ENCODE peak calls at places on chromosomes 11 and 22, in eight cellular contexts. One of them, this sample, is unnamed.
A peak's percentile ranks its signal among the peaks of the same experiment; 100 is the strongest.

GRCh38 chr22:42188808-42189447 is 58.3 kb upstream of the CYP2D6 start:
- DNase-seq in progenitor cell of endocrine pancreas: no peak
- DNase-seq in GM13977: no peak
- DNase-seq in HEK293T: no peak
- DNase-seq in CD4-positive, alpha-beta memory T cell: no peak
- DNase-seq in stromal cell of bone marrow: no peak
- DNase-seq in psoas muscle: no peak
- DNase-seq in upper lobe of right lung: no peak
- DNase-seq in this sample: no peak

GRCh38 chr11:66277475-66278391 is at the start of gene CNIH2:
- DNase-seq in HEK293T: peak; percentile 71
- DNase-seq in psoas muscle: peak; percentile 57
- DNase-seq in GM13977: peak; percentile 83
- DNase-seq in CD4-positive, alpha-beta memory T cell: peak; percentile 46
- DNase-seq in stromal cell of bone marrow: no peak
- DNase-seq in progenitor cell of endocrine pancreas: no peak
- DNase-seq in upper lobe of right lung: no peak
- DNase-seq in this sample: peak; percentile 46

GRCh38 chr11:7254731-7255291 is 3.1 kb downstream of the SYT9 start:
- DNase-seq in GM13977: no peak
- DNase-seq in progenitor cell of endocrine pancreas: no peak
- DNase-seq in upper lobe of right lung: no peak
- DNase-seq in stromal cell of bone marrow: no peak
- DNase-seq in CD4-positive, alpha-beta memory T cell: no peak
- DNase-seq in psoas muscle: no peak
- DNase-seq in HEK293T: no peak
- DNase-seq in this sample: no peak

GRCh38 chr22:41237707-41238569 is 2.8 kb downstream of the CHADL start:
- DNase-seq in psoas muscle: peak; percentile 84
- DNase-seq in progenitor cell of endocrine pancreas: peak; percentile 75
- DNase-seq in stromal cell of bone marrow: no peak
- DNase-seq in HEK293T: no peak
- DNase-seq in GM13977: peak; percentile 95
- DNase-seq in upper lobe of right lung: peak; percentile 94
- DNase-seq in CD4-positive, alpha-beta memory T cell: peak; percentile 81
- DNase-seq in this sample: peak; percentile 80

GRCh38 chr11:71178076-71178475 is 74.3 kb downstream of the SHANK2 start:
- DNase-seq in psoas muscle: no peak
- DNase-seq in GM13977: no peak
- DNase-seq in stromal cell of bone marrow: no peak
- DNase-seq in HEK293T: no peak
- DNase-seq in upper lobe of right lung: no peak
- DNase-seq in CD4-positive, alpha-beta memory T cell: no peak
- DNase-seq in progenitor cell of endocrine pancreas: no peak
- DNase-seq in this sample: no peak

GRCh38 chr22:36343070-36343719 is 44.6 kb downstream of the MYH9 start:
- DNase-seq in CD4-positive, alpha-beta memory T cell: no peak
- DNase-seq in progenitor cell of endocrine pancreas: no peak
- DNase-seq in upper lobe of right lung: no peak
- DNase-seq in psoas muscle: no peak
- DNase-seq in HEK293T: no peak
- DNase-seq in stromal cell of bone marrow: no peak
- DNase-seq in GM13977: no peak
- DNase-seq in this sample: no peak

GRCh38 chr22:37157516-37158289 is 8.0 kb upstream of the IL2RB start:
- DNase-seq in upper lobe of right lung: no peak
- DNase-seq in GM13977: no peak
- DNase-seq in HEK293T: no peak
- DNase-seq in stromal cell of bone marrow: no peak
- DNase-seq in progenitor cell of endocrine pancreas: no peak
- DNase-seq in psoas muscle: no peak
- DNase-seq in CD4-positive, alpha-beta memory T cell: no peak
- DNase-seq in this sample: no peak

GRCh38 chr22:31586137-31586920 is 75.7 kb downstream of the PISD start:
- DNase-seq in upper lobe of right lung: no peak
- DNase-seq in stromal cell of bone marrow: no peak
- DNase-seq in progenitor cell of endocrine pancreas: no peak
- DNase-seq in CD4-positive, alpha-beta memory T cell: no peak
- DNase-seq in HEK293T: no peak
- DNase-seq in GM13977: no peak
- DNase-seq in psoas muscle: no peak
- DNase-seq in this sample: no peak

GRCh38 chr22:30206964-30207363 is 39.6 kb downstream of the LIF start:
- DNase-seq in stromal cell of bone marrow: peak; percentile 89
- DNase-seq in CD4-positive, alpha-beta memory T cell: no peak
- DNase-seq in psoas muscle: no peak
- DNase-seq in GM13977: peak; percentile 12
- DNase-seq in progenitor cell of endocrine pancreas: no peak
- DNase-seq in upper lobe of right lung: no peak
- DNase-seq in HEK293T: no peak
- DNase-seq in this sample: no peak

GRCh38 chr22:41240377-41241132 is at the start of gene CHADL:
- DNase-seq in upper lobe of right lung: no peak
- DNase-seq in CD4-positive, alpha-beta memory T cell: no peak
- DNase-seq in stromal cell of bone marrow: no peak
- DNase-seq in GM13977: no peak
- DNase-seq in psoas muscle: no peak
- DNase-seq in HEK293T: no peak
- DNase-seq in progenitor cell of endocrine pancreas: no peak
- DNase-seq in this sample: no peak

GRCh38 chr11:17927041-17927440 is 85.8 kb downstream of the SERGEF start:
- DNase-seq in GM13977: no peak
- DNase-seq in stromal cell of bone marrow: no peak
- DNase-seq in CD4-positive, alpha-beta memory T cell: no peak
- DNase-seq in HEK293T: no peak
- DNase-seq in upper lobe of right lung: no peak
- DNase-seq in psoas muscle: no peak
- DNase-seq in progenitor cell of endocrine pancreas: no peak
- DNase-seq in this sample: no peak

GRCh38 chr11:39570526-39570925 is 1888.9 kb downstream of the LRRC4C start:
- DNase-seq in upper lobe of right lung: no peak
- DNase-seq in psoas muscle: no peak
- DNase-seq in stromal cell of bone marrow: no peak
- DNase-seq in HEK293T: no peak
- DNase-seq in GM13977: no peak
- DNase-seq in progenitor cell of endocrine pancreas: no peak
- DNase-seq in CD4-positive, alpha-beta memory T cell: no peak
- DNase-seq in this sample: no peak

GRCh38 chr11:3626250-3626960 is 15.4 kb downstream of the ART5 start:
- DNase-seq in stromal cell of bone marrow: no peak
- DNase-seq in HEK293T: no peak
- DNase-seq in psoas muscle: peak; percentile 73
- DNase-seq in GM13977: no peak
- DNase-seq in progenitor cell of endocrine pancreas: no peak
- DNase-seq in CD4-positive, alpha-beta memory T cell: no peak
- DNase-seq in upper lobe of right lung: peak; percentile 81
- DNase-seq in this sample: no peak

GRCh38 chr11:108967571-108967970 is 302.7 kb downstream of the DDX10 start:
- DNase-seq in GM13977: no peak
- DNase-seq in HEK293T: no peak
- DNase-seq in upper lobe of right lung: no peak
- DNase-seq in stromal cell of bone marrow: peak; percentile 75
- DNase-seq in progenitor cell of endocrine pancreas: no peak
- DNase-seq in CD4-positive, alpha-beta memory T cell: no peak
- DNase-seq in psoas muscle: no peak
- DNase-seq in this sample: no peak

GRCh38 chr11:44910591-44910990 is 40.1 kb downstream of the TP53I11 start:
- DNase-seq in upper lobe of right lung: no peak
- DNase-seq in HEK293T: no peak
- DNase-seq in GM13977: no peak
- DNase-seq in stromal cell of bone marrow: no peak
- DNase-seq in psoas muscle: no peak
- DNase-seq in CD4-positive, alpha-beta memory T cell: no peak
- DNase-seq in progenitor cell of endocrine pancreas: no peak
- DNase-seq in this sample: no peak

GRCh38 chr22:40224702-40225101 is 47.0 kb downstream of the TNRC6B start:
- DNase-seq in HEK293T: no peak
- DNase-seq in upper lobe of right lung: no peak
- DNase-seq in progenitor cell of endocrine pancreas: no peak
- DNase-seq in GM13977: no peak
- DNase-seq in stromal cell of bone marrow: no peak
- DNase-seq in psoas muscle: no peak
- DNase-seq in CD4-positive, alpha-beta memory T cell: no peak
- DNase-seq in this sample: no peak

GRCh38 chr22:36853407-36854099 is 7.3 kb upstream of the NCF4 start:
- DNase-seq in GM13977: peak; percentile 80
- DNase-seq in HEK293T: peak; percentile 83
- DNase-seq in psoas muscle: peak; percentile 84
- DNase-seq in CD4-positive, alpha-beta memory T cell: peak; percentile 86
- DNase-seq in progenitor cell of endocrine pancreas: peak; percentile 46
- DNase-seq in upper lobe of right lung: peak; percentile 92
- DNase-seq in stromal cell of bone marrow: no peak
- DNase-seq in this sample: peak; percentile 82

GRCh38 chr11:67613960-67614715 is 7.4 kb downstream of the NDUFV1 start:
- DNase-seq in psoas muscle: peak; percentile 83
- DNase-seq in HEK293T: peak; percentile 66
- DNase-seq in stromal cell of bone marrow: peak; percentile 9
- DNase-seq in upper lobe of right lung: peak; percentile 85
- DNase-seq in CD4-positive, alpha-beta memory T cell: peak; percentile 84
- DNase-seq in progenitor cell of endocrine pancreas: peak; percentile 65
- DNase-seq in GM13977: peak; percentile 87
- DNase-seq in this sample: peak; percentile 87

GRCh38 chr11:79493555-79494171 is 52.8 kb upstream of the TENM4 start:
- DNase-seq in GM13977: peak; percentile 81
- DNase-seq in CD4-positive, alpha-beta memory T cell: no peak
- DNase-seq in psoas muscle: peak; percentile 77
- DNase-seq in stromal cell of bone marrow: peak; percentile 38
- DNase-seq in HEK293T: peak; percentile 81
- DNase-seq in progenitor cell of endocrine pancreas: peak; percentile 84
- DNase-seq in upper lobe of right lung: peak; percentile 77
- DNase-seq in this sample: no peak

GRCh38 chr11:76141901-76142300 is 64.4 kb downstream of the WNT11 start:
- DNase-seq in stromal cell of bone marrow: no peak
- DNase-seq in psoas muscle: no peak
- DNase-seq in upper lobe of right lung: no peak
- DNase-seq in HEK293T: no peak
- DNase-seq in CD4-positive, alpha-beta memory T cell: no peak
- DNase-seq in GM13977: no peak
- DNase-seq in progenitor cell of endocrine pancreas: no peak
- DNase-seq in this sample: no peak

GRCh38 chr11:47992959-47993820 is 12.8 kb downstream of the PTPRJ start:
- DNase-seq in upper lobe of right lung: no peak
- DNase-seq in HEK293T: no peak
- DNase-seq in psoas muscle: no peak
- DNase-seq in stromal cell of bone marrow: peak; percentile 67
- DNase-seq in progenitor cell of endocrine pancreas: no peak
- DNase-seq in GM13977: no peak
- DNase-seq in CD4-positive, alpha-beta memory T cell: no peak
- DNase-seq in this sample: no peak

GRCh38 chr22:25680049-25680448 is 61.9 kb upstream of the MYO18B start:
- DNase-seq in HEK293T: no peak
- DNase-seq in psoas muscle: no peak
- DNase-seq in CD4-positive, alpha-beta memory T cell: no peak
- DNase-seq in progenitor cell of endocrine pancreas: no peak
- DNase-seq in upper lobe of right lung: no peak
- DNase-seq in stromal cell of bone marrow: no peak
- DNase-seq in GM13977: no peak
- DNase-seq in this sample: no peak

GRCh38 chr11:128802358-128802981 is 64.6 kb downstream of the KCNJ1 start:
- DNase-seq in progenitor cell of endocrine pancreas: no peak
- DNase-seq in stromal cell of bone marrow: no peak
- DNase-seq in HEK293T: peak; percentile 64
- DNase-seq in CD4-positive, alpha-beta memory T cell: no peak
- DNase-seq in GM13977: no peak
- DNase-seq in upper lobe of right lung: no peak
- DNase-seq in psoas muscle: no peak
- DNase-seq in this sample: no peak

GRCh38 chr22:27810566-27810965 is 9.0 kb upstream of the MN1 start:
- DNase-seq in GM13977: no peak
- DNase-seq in upper lobe of right lung: no peak
- DNase-seq in psoas muscle: peak; percentile 89
- DNase-seq in CD4-positive, alpha-beta memory T cell: no peak
- DNase-seq in stromal cell of bone marrow: peak; percentile 66
- DNase-seq in progenitor cell of endocrine pancreas: no peak
- DNase-seq in HEK293T: no peak
- DNase-seq in this sample: no peak

GRCh38 chr22:30212996-30213441 is 33.5 kb downstream of the LIF start:
- DNase-seq in progenitor cell of endocrine pancreas: no peak
- DNase-seq in GM13977: no peak
- DNase-seq in stromal cell of bone marrow: peak; percentile 63
- DNase-seq in CD4-positive, alpha-beta memory T cell: no peak
- DNase-seq in HEK293T: no peak
- DNase-seq in upper lobe of right lung: peak; percentile 76
- DNase-seq in psoas muscle: no peak
- DNase-seq in this sample: no peak

GRCh38 chr11:77819921-77820564 is 479 bp downstream of the RSF1 start:
- DNase-seq in CD4-positive, alpha-beta memory T cell: no peak
- DNase-seq in HEK293T: peak; percentile 40
- DNase-seq in stromal cell of bone marrow: no peak
- DNase-seq in upper lobe of right lung: peak; percentile 76
- DNase-seq in progenitor cell of endocrine pancreas: peak; percentile 51
- DNase-seq in psoas muscle: peak; percentile 67
- DNase-seq in GM13977: peak; percentile 41
- DNase-seq in this sample: no peak

This sample was measured in central memory CD4-positive, alpha-beta T cell.